ENCODE peak calls at places on chromosomes 6 and 20, in six cellular contexts. X is keratinocyte; H is psoas muscle; T is CD8-positive, alpha-beta T cell; Y is gastrocnemius medialis; W is pancreas. C is an unnamed sample.
A peak's percentile ranks its signal among the peaks of the same experiment; 100 is the strongest.

GRCh38 chr20:50551288-50551687 is 41.1 kb downstream of the PTPN1 start:
- DNase-seq in X (no peak), H (no peak), T (no peak), Y (no peak), W (no peak), C (no peak)

GRCh38 chr20:58342104-58342945 is 32.8 kb downstream of the RAB22A start:
- DNase-seq in X (peak; percentile 28), H (no peak), T (no peak), Y (no peak), W (no peak), C (no peak)

GRCh38 chr6:134114918-134115714 is 62.7 kb upstream of the SLC2A12 start:
- DNase-seq in X (no peak), H (no peak), T (no peak), Y (no peak), W (no peak), C (no peak)

GRCh38 chr6:116158641-116159040 is 32.7 kb upstream of the COL10A1 start:
- DNase-seq in X (no peak), H (no peak), T (no peak), Y (no peak), W (no peak), C (no peak)

GRCh38 chr6:75602164-75602896 is 650 bp downstream of the SENP6 start:
- DNase-seq in X (no peak), H (peak; percentile 53), T (peak; percentile 39), Y (peak; percentile 27), W (peak; percentile 54), C (no peak)

GRCh38 chr6:73558624-73559398 is 38.0 kb upstream of the EEF1A1 start:
- DNase-seq in X (no peak), H (no peak), T (no peak), Y (no peak), W (no peak), C (no peak)

GRCh38 chr20:49437057-49437456 is 45.4 kb downstream of the KCNB1 start:
- DNase-seq in X (no peak), H (no peak), T (no peak), Y (no peak), W (no peak), C (no peak)

GRCh38 chr6:43665376-43665775 is 20.5 kb downstream of the RSPH9 start:
- DNase-seq in X (no peak), H (no peak), T (no peak), Y (no peak), W (no peak), C (peak; percentile 56)

GRCh38 chr6:36743032-36743431 is 45.4 kb downstream of the RAB44 start:
- DNase-seq in X (no peak), H (no peak), T (no peak), Y (no peak), W (no peak), C (no peak)

GRCh38 chr20:6122873-6123649 is at the start of gene FERMT1:
- DNase-seq in X (peak; percentile 96), H (peak; percentile 50), T (no peak), Y (no peak), W (peak; percentile 67), C (peak; percentile 34)

GRCh38 chr20:10642859-10643559 is 30.8 kb downstream of the JAG1 start:
- DNase-seq in X (no peak), H (no peak), T (no peak), Y (no peak), W (no peak), C (no peak)

GRCh38 chr6:41970436-41970846 is 28.8 kb upstream of the CCND3 start:
- DNase-seq in X (no peak), H (peak; percentile 35), T (no peak), Y (peak; percentile 15), W (no peak), C (no peak)

GRCh38 chr6:37372116-37372515 is 18.3 kb downstream of the RNF8 start:
- DNase-seq in X (no peak), H (no peak), T (no peak), Y (no peak), W (no peak), C (no peak)

GRCh38 chr6:40498148-40498547 is 89.0 kb downstream of the LRFN2 start:
- DNase-seq in X (no peak), H (no peak), T (no peak), Y (no peak), W (no peak), C (no peak)

GRCh38 chr20:50005378-50006020 is 22.7 kb downstream of the SNAI1 start:
- DNase-seq in X (no peak), H (no peak), T (no peak), Y (no peak), W (no peak), C (no peak)

GRCh38 chr6:20978176-20978614 is 443.9 kb downstream of the CDKAL1 start:
- DNase-seq in X (no peak), H (no peak), T (no peak), Y (no peak), W (no peak), C (no peak)

GRCh38 chr20:9483131-9483530 is 31.3 kb upstream of the LAMP5 start:
- DNase-seq in X (no peak), H (no peak), T (no peak), Y (no peak), W (no peak), C (no peak)

GRCh38 chr6:96520851-96521115 is 823 bp upstream of the UFL1 start:
- DNase-seq in X (no peak), H (no peak), T (no peak), Y (no peak), W (no peak), C (no peak)

GRCh38 chr6:31622678-31623077 is 2.2 kb downstream of the PRRC2A start:
- DNase-seq in X (no peak), H (no peak), T (no peak), Y (no peak), W (peak; percentile 42), C (no peak)

GRCh38 chr6:144104898-144105487 is 9.6 kb upstream of the SF3B5 start:
- DNase-seq in X (peak; percentile 7), H (no peak), T (no peak), Y (no peak), W (peak; percentile 20), C (no peak)

GRCh38 chr20:63942250-63943006 is 13.8 kb downstream of the UCKL1 start:
- DNase-seq in X (no peak), H (peak; percentile 35), T (no peak), Y (no peak), W (no peak), C (no peak)

GRCh38 chr6:13259393-13259792 is 68.9 kb downstream of the TBC1D7 start:
- DNase-seq in X (no peak), H (no peak), T (no peak), Y (no peak), W (no peak), C (no peak)

GRCh38 chr6:106630366-106630765 is 988 bp downstream of the QRSL1 start:
- DNase-seq in X (no peak), H (no peak), T (no peak), Y (no peak), W (no peak), C (no peak)

GRCh38 chr6:26439151-26439550 is 1.2 kb upstream of the BTN3A3 start:
- DNase-seq in X (no peak), H (no peak), T (no peak), Y (no peak), W (no peak), C (no peak)

GRCh38 chr6:132140150-132140549 is 189.0 kb upstream of the CCN2 start:
- DNase-seq in X (no peak), H (no peak), T (no peak), Y (no peak), W (no peak), C (no peak)

GRCh38 chr6:116444092-116444491 is 17.1 kb upstream of the CALHM6 start:
- DNase-seq in X (no peak), H (no peak), T (no peak), Y (no peak), W (no peak), C (no peak)

GRCh38 chr6:150491131-150491795 is 108.4 kb upstream of the PLEKHG1 start:
- DNase-seq in X (peak; percentile 30), H (no peak), T (no peak), Y (no peak), W (no peak), C (peak; percentile 90)

GRCh38 chr6:161496941-161497340 is 223.1 kb upstream of the AGPAT4 start:
- DNase-seq in X (no peak), H (no peak), T (no peak), Y (no peak), W (no peak), C (no peak)
- TF ChIP-seq CTCF in X (no peak), H (no peak), T (no peak), Y (no peak), W (no peak), C (no peak)

GRCh38 chr6:138161434-138162103 is at the start of gene ARFGEF3:
- DNase-seq in X (no peak), H (peak; percentile 65), T (no peak), Y (no peak), W (peak; percentile 78), C (no peak)
- H3K4me3 ChIP-seq in X (peak within 1 kb of the TSS; percentile 41), H (peak within 1 kb of the TSS; percentile 63), T (peak within 1 kb of the TSS; percentile 29), Y (peak within 1 kb of the TSS; percentile 58), W (peak within 1 kb of the TSS; percentile 89), C (peak within 1 kb of the TSS; percentile 59)

DNA sequence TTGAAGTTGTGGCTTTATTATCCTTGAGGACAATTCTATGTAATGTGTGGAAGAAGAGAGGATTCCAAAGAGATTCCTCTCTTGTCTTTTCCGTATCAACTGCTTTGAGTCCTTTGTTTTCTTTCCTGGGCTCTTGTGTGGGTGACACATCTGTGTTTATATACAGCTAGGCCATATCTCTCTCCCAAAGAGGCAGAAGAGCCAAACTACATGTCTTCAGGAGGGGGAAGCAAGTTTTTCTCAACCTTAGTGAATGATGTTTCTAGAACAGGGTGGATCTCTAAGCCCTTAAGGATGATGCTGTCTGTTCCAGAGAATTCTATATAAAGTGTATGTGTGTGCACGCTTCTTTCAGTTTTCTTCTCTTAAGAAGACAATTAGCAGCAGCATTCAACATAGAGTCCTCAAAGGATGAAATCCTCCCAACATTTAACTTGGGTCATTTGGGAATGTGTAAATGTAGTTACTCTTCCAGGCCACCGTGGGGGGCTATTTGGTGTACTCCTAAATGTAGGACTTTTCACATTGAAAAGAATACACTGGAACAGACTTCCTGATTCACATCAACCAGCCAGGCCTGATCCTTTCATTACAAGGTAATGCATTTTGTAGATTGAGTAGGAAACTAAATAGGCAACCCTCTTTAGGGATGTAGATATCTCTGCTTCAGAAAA is 92.8 kb upstream of the EEF1E1 start:
- DNase-seq in X (no peak), H (no peak), T (no peak), Y (no peak), W (no peak), C (no peak)
- TF ChIP-seq CTCF in X (no peak), H (no peak), T (no peak), Y (no peak), W (no peak), C (peak; percentile 14)

GRCh38 chr6:24927985-24928735 is 7.6 kb downstream of the RIPOR2 start:
- DNase-seq in X (no peak), H (no peak), T (no peak), Y (no peak), W (no peak), C (no peak)
- H3K4me3 ChIP-seq in X (no peak overlapping the region), H (no peak overlapping the region), T (peak overlapping the region; percentile 38), Y (no peak overlapping the region), W (no peak overlapping the region), C (no peak overlapping the region)

DNA sequence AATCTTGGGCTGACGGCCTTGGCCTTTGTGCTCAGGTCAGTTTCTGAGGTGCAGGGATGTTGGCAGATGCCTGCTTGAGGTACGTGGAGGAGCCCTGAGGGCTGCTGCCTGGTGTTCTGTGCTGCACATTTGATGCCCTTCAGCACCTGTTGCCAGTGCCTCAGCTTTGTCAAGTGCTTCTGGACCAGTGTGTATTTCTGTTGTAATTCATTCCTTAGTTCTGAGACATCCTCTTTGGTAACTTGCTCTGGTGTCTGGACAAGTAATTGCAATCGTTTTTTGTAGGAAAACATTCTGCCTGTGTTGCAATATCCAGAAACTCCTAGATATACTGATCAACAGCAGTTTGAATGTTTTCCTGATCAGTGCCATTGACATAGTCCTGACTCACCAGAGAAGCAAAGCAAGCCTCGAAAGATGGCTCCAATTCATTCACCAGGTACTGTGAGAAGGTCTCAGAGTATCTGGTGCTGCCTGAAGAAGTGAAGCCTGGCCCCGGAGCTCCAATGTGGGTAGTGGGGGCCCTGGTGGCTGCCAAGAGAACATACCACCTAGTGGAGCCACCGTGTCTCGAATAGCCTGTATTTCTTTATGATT is 26.7 kb downstream of the ZNF337 start:
- DNase-seq in X (peak; percentile 60), H (peak; percentile 15), T (no peak), Y (no peak), W (no peak), C (no peak)
- TF ChIP-seq CTCF in X (no peak), H (no peak), T (no peak), Y (no peak), W (no peak), C (no peak)

C was measured in kidney epithelial cell.